ENCODE peak calls at places on chromosomes 2 and 18, in ten cellular contexts. V is BJ, P is HepG2, O is HFFc6, K is body of pancreas, W is bronchial epithelial cell, Q is fibroblast of pulmonary artery, G is PC-9, X is upper lobe of right lung, Z is right lobe of liver. J is an unnamed sample.

GRCh38 chr2:20494246-20494645 is 47.4 kb downstream of the RHOB start:
- DNase-seq in V (no peak), P (no peak), O (peak), K (no peak), W (no peak), Q (peak), G (no peak), X (no peak), Z (no peak), J (no peak)

GRCh38 chr2:58414506-58414905 is 173.4 kb upstream of the FANCL start:
- DNase-seq in V (no peak), P (no peak), O (no peak), K (no peak), W (no peak), Q (no peak), G (no peak), X (no peak), Z (no peak), J (no peak)

GRCh38 chr2:125526093-125526492 is 1129.9 kb upstream of the GYPC start:
- DNase-seq in V (no peak), P (peak), O (no peak), K (no peak), W (no peak), Q (peak), G (no peak), X (no peak), Z (no peak), J (no peak)

GRCh38 chr18:7617738-7618422 is 50.8 kb downstream of the PTPRM start:
- DNase-seq in V (peak), P (no peak), O (peak), K (peak), W (peak), Q (peak), G (no peak), X (no peak), Z (peak), J (no peak)

GRCh38 chr2:101026253-101026701 is 24.2 kb downstream of the RPL31 start:
- DNase-seq in V (no peak), P (no peak), O (no peak), K (no peak), W (no peak), Q (no peak), G (no peak), X (no peak), Z (no peak), J (no peak)

GRCh38 chr2:185202928-185203327 is 535.7 kb upstream of the FSIP2 start:
- DNase-seq in V (no peak), P (no peak), O (no peak), K (no peak), W (no peak), Q (no peak), G (no peak), X (no peak), Z (no peak), J (no peak)

GRCh38 chr2:45755585-45756330 is 104.3 kb downstream of the PRKCE start:
- DNase-seq in V (peak), P (no peak), O (peak), K (no peak), W (no peak), Q (no peak), G (no peak), X (no peak), Z (no peak), J (no peak)

GRCh38 chr18:39661856-39662366 is 2096.3 kb upstream of the CELF4 start:
- DNase-seq in V (no peak), P (no peak), O (no peak), K (no peak), W (peak), Q (no peak), G (no peak), X (no peak), Z (no peak), J (no peak)

GRCh38 chr2:179434357-179434756 is 169.7 kb upstream of the SESTD1 start:
- DNase-seq in V (no peak), P (no peak), O (no peak), K (no peak), W (no peak), Q (no peak), G (no peak), X (no peak), Z (no peak), J (no peak)

GRCh38 chr2:109331864-109332848 is 203.2 kb downstream of the SH3RF3 start:
- DNase-seq in V (peak), P (peak), O (peak), K (peak), W (peak), Q (peak), G (peak), X (peak), Z (peak), J (no peak)

GRCh38 chr2:238281826-238282480 is 6.5 kb downstream of the PER2 start:
- DNase-seq in V (no peak), P (no peak), O (no peak), K (no peak), W (no peak), Q (no peak), G (no peak), X (no peak), Z (no peak), J (no peak)

GRCh38 chr2:232574674-232575403 is 24.4 kb downstream of the EIF4E2 start:
- DNase-seq in V (no peak), P (peak), O (peak), K (no peak), W (peak), Q (no peak), G (no peak), X (no peak), Z (no peak), J (no peak)

GRCh38 chr2:239727182-239727775 is 297.9 kb downstream of the NDUFA10 start:
- DNase-seq in V (no peak), P (no peak), O (no peak), K (peak), W (no peak), Q (no peak), G (no peak), X (peak), Z (no peak), J (no peak)

GRCh38 chr2:67479256-67479655 is 82.1 kb downstream of the ETAA1 start:
- DNase-seq in V (no peak), P (no peak), O (no peak), K (no peak), W (no peak), Q (peak), G (no peak), X (no peak), Z (no peak), J (no peak)

GRCh38 chr2:135299165-135299564 is 231.9 kb downstream of the ZRANB3 start:
- DNase-seq in V (no peak), P (no peak), O (no peak), K (no peak), W (peak), Q (no peak), G (no peak), X (no peak), Z (no peak), J (no peak)

GRCh38 chr18:69635482-69635881 is 234.8 kb downstream of the DOK6 start:
- DNase-seq in V (no peak), P (no peak), O (no peak), K (no peak), W (no peak), Q (no peak), G (no peak), X (no peak), Z (no peak), J (no peak)

GRCh38 chr18:44840053-44840826 is 159.6 kb downstream of the SETBP1 start:
- DNase-seq in V (no peak), P (no peak), O (no peak), K (no peak), W (peak), Q (peak), G (no peak), X (no peak), Z (no peak), J (no peak)

GRCh38 chr2:54555318-54555837 is 99.3 kb downstream of the SPTBN1 start:
- DNase-seq in V (no peak), P (peak), O (no peak), K (no peak), W (peak), Q (peak), G (no peak), X (no peak), Z (peak), J (no peak)

GRCh38 chr2:101400048-101400447 is 12.7 kb upstream of the CREG2 start:
- DNase-seq in V (no peak), P (no peak), O (no peak), K (no peak), W (peak), Q (no peak), G (peak), X (no peak), Z (no peak), J (no peak)

GRCh38 chr2:234960091-234961088 is 8.6 kb downstream of the SH3BP4 start:
- DNase-seq in V (no peak), P (no peak), O (no peak), K (no peak), W (no peak), Q (peak), G (no peak), X (peak), Z (no peak), J (no peak)

GRCh38 chr2:10303634-10304378 is 1.1 kb downstream of the HPCAL1 start:
- DNase-seq in V (no peak), P (peak), O (peak), K (peak), W (no peak), Q (peak), G (peak), X (peak), Z (peak), J (peak)

GRCh38 chr18:58004317-58004716 is 39.7 kb upstream of the NEDD4L start:
- DNase-seq in V (peak), P (peak), O (peak), K (no peak), W (peak), Q (peak), G (no peak), X (no peak), Z (no peak), J (no peak)

GRCh38 chr18:57333941-57334340 is 18.4 kb upstream of the ST8SIA3 start:
- DNase-seq in V (no peak), P (no peak), O (no peak), K (no peak), W (no peak), Q (no peak), G (no peak), X (no peak), Z (no peak), J (no peak)

GRCh38 chr2:219178377-219179175 is 501 bp downstream of the RETREG2 start:
- DNase-seq in V (no peak), P (no peak), O (peak), K (peak), W (peak), Q (peak), G (no peak), X (no peak), Z (peak), J (no peak)

GRCh38 chr2:219689676-219690628 is 62.5 kb downstream of the SLC4A3 start:
- DNase-seq in V (no peak), P (peak), O (peak), K (peak), W (peak), Q (peak), G (peak), X (no peak), Z (no peak), J (no peak)

GRCh38 chr18:70645971-70646370 is 357.1 kb downstream of the SOCS6 start:
- DNase-seq in V (no peak), P (no peak), O (no peak), K (no peak), W (no peak), Q (peak), G (no peak), X (no peak), Z (no peak), J (no peak)

GRCh38 chr2:69624153-69624552 is 19.4 kb downstream of the AAK1 start:
- DNase-seq in V (no peak), P (no peak), O (no peak), K (no peak), W (no peak), Q (peak), G (no peak), X (no peak), Z (no peak), J (no peak)

GRCh38 chr2:1405124-1405523 is 8.1 kb upstream of the TPO start:
- DNase-seq in V (no peak), P (no peak), O (no peak), K (no peak), W (no peak), Q (no peak), G (no peak), X (no peak), Z (no peak), J (no peak)

GRCh38 chr18:29147944-29148343 is 971.0 kb upstream of the CDH2 start:
- DNase-seq in V (no peak), P (no peak), O (peak), K (no peak), W (peak), Q (peak), G (no peak), X (no peak), Z (no peak), J (no peak)

GRCh38 chr18:9629709-9630108 is 15.3 kb upstream of the PPP4R1 start:
- DNase-seq in V (no peak), P (no peak), O (peak), K (no peak), W (no peak), Q (peak), G (no peak), X (no peak), Z (no peak), J (no peak)

GRCh38 chr2:96265349-96265839 is 403 bp downstream of the TMEM127 start:
- DNase-seq in V (no peak), P (peak), O (no peak), K (peak), W (no peak), Q (no peak), G (peak), X (no peak), Z (peak), J (no peak)

GRCh38 chr2:127413782-127414743 is 4.2 kb upstream of the PROC start:
- DNase-seq in V (peak), P (peak), O (peak), K (no peak), W (peak), Q (peak), G (no peak), X (no peak), Z (no peak), J (no peak)

GRCh38 chr18:22983175-22983574 is 50.0 kb downstream of the RBBP8 start:
- DNase-seq in V (no peak), P (peak), O (peak), K (no peak), W (peak), Q (peak), G (no peak), X (no peak), Z (no peak), J (no peak)

GRCh38 chr2:31270136-31270535 is 36.2 kb downstream of the EHD3 start:
- DNase-seq in V (no peak), P (no peak), O (peak), K (no peak), W (peak), Q (no peak), G (no peak), X (no peak), Z (no peak), J (no peak)

GRCh38 chr2:197308635-197309368 is 1.8 kb downstream of the ANKRD44 start:
- DNase-seq in V (no peak), P (no peak), O (no peak), K (no peak), W (no peak), Q (no peak), G (no peak), X (no peak), Z (no peak), J (no peak)

GRCh38 chr2:237291138-237291792 is 122.7 kb downstream of the COL6A3 start:
- DNase-seq in V (peak), P (peak), O (peak), K (peak), W (peak), Q (peak), G (peak), X (peak), Z (peak), J (no peak)

GRCh38 chr18:48605408-48605845 is 66.6 kb downstream of the CTIF start:
- DNase-seq in V (no peak), P (peak), O (no peak), K (no peak), W (no peak), Q (peak), G (peak), X (no peak), Z (no peak), J (no peak)
- TF ChIP-seq CTCF in V (peak), P (peak), O (no peak), K (no peak), W (peak), Q (peak), G (peak), X (no peak), Z (peak), J (peak)

GRCh38 chr2:86237172-86237571 is 37.9 kb downstream of the MRPL35 start:
- DNase-seq in V (no peak), P (no peak), O (no peak), K (no peak), W (no peak), Q (no peak), G (no peak), X (no peak), Z (no peak), J (no peak)

GRCh38 chr2:86233464-86233863 is 34.2 kb downstream of the MRPL35 start:
- DNase-seq in V (no peak), P (no peak), O (no peak), K (no peak), W (no peak), Q (no peak), G (no peak), X (no peak), Z (no peak), J (no peak)

GRCh38 chr2:86238354-86238753 is 39.1 kb downstream of the MRPL35 start:
- DNase-seq in V (no peak), P (no peak), O (no peak), K (no peak), W (peak), Q (no peak), G (no peak), X (no peak), Z (no peak), J (no peak)

GRCh38 chr2:86234573-86235131 is 35.4 kb downstream of the MRPL35 start:
- DNase-seq in V (no peak), P (no peak), O (no peak), K (no peak), W (peak), Q (no peak), G (no peak), X (no peak), Z (no peak), J (no peak)

GRCh38 chr2:86235196-86235980 is 36.1 kb downstream of the MRPL35 start:
- DNase-seq in V (no peak), P (peak), O (no peak), K (no peak), W (no peak), Q (no peak), G (no peak), X (no peak), Z (no peak), J (no peak)
- TF ChIP-seq CTCF in V (no peak), P (no peak), O (no peak), K (no peak), W (no peak), Q (no peak), G (no peak), X (no peak), Z (no peak), J (no peak)

DNA sequence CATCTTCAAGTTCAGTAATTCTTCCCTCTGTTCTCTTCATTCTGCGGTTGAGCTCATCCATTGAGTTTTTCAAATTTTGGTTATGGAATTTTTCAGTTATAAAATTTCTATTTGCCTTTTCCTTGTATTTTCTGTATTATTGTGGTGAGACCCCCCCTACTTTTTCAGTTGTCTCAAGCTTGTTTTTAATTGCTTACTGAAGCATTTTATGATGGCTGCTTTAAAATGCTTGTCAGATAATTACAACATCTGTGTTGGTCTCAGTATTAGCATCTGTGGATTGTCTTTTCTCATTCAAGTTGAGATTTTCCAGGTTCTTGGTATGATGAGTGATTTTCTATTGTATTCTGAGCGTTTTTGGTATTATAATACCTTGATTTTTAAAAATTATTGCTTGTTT is 121.2 kb upstream of the REV1 start:
- DNase-seq in V (no peak), P (no peak), O (no peak), K (no peak), W (no peak), Q (no peak), G (no peak), X (no peak), Z (no peak), J (no peak)
- TF ChIP-seq CTCF in V (no peak), P (no peak), O (no peak), K (no peak), W (no peak), Q (no peak), G (no peak), X (no peak), Z (no peak), J (no peak)

DNA sequence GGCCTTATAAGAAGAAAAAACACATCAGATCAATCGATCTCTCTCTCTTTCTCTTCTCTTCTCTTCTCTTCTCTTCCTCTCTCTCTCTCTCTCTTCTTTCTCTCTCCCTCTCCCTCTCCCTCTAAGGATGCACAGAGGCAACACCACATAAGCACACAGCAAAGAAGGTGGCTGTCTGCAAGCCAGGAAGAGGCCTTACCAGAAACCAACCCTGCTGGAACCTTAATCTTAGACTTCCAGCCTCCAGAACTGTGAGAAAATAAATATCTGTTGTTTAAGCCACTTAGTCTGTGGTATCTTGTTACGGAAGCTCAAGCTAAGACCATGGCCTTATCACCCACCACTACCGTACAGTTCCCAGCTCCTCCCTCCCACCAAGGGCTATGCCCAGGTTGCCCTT is 25.1 kb upstream of the TMEM237 start:
- DNase-seq in V (no peak), P (no peak), O (no peak), K (no peak), W (no peak), Q (no peak), G (no peak), X (no peak), Z (no peak), J (no peak)
- TF ChIP-seq CTCF in V (no peak), P (no peak), O (no peak), K (no peak), W (no peak), Q (no peak), G (no peak), X (no peak), Z (no peak), J (no peak)

GRCh38 chr18:65788373-65788772 is 37.6 kb downstream of the CDH7 start:
- DNase-seq in V (no peak), P (peak), O (no peak), K (no peak), W (no peak), Q (no peak), G (no peak), X (no peak), Z (no peak), J (no peak)
- TF ChIP-seq CTCF in V (no peak), P (peak), O (no peak), K (no peak), W (no peak), Q (no peak), G (no peak), X (no peak), Z (no peak), J (peak)